ENCODE peak calls at places on chromosomes 5 and 9, in five cellular contexts. I is natural killer cell, T is MCF 10A, O is fibroblast of the aortic adventitia, C is choroid plexus epithelial cell. J is an unnamed sample.

GRCh38 chr9:79193001-79193400 is 378.8 kb upstream of the TLE4 start:
- DNase-seq in I (no peak), T (no peak), O (peak; percentile 63), C (peak; percentile 61), J (no peak)

GRCh38 chr5:1512541-1513291 is 11.0 kb downstream of the LPCAT1 start:
- DNase-seq in I (peak; percentile 9), T (no peak), O (no peak), C (no peak), J (peak; percentile 64)

GRCh38 chr5:139747583-139748504 is 47.8 kb upstream of the PSD2 start:
- DNase-seq in I (peak; percentile 83), T (no peak), O (peak; percentile 38), C (peak; percentile 65), J (no peak)

GRCh38 chr5:95331358-95331757 is 46.5 kb upstream of the MCTP1 start:
- DNase-seq in I (no peak), T (peak; percentile 59), O (no peak), C (no peak), J (no peak)

GRCh38 chr5:154727361-154727760 is 27.8 kb upstream of the LARP1 start:
- DNase-seq in I (no peak), T (no peak), O (no peak), C (no peak), J (no peak)

GRCh38 chr9:121821326-121821725 is 169.9 kb downstream of the DAB2IP start:
- DNase-seq in I (no peak), T (no peak), O (no peak), C (no peak), J (peak; percentile 39)

GRCh38 chr9:123684393-123685149 is 245.4 kb downstream of the DENND1A start:
- DNase-seq in I (no peak), T (no peak), O (no peak), C (no peak), J (no peak)

GRCh38 chr5:165508286-165508685 is 2002.9 kb downstream of the MAT2B start:
- DNase-seq in I (no peak), T (peak; percentile 18), O (no peak), C (no peak), J (no peak)

GRCh38 chr9:34510032-34510431 is 12.8 kb downstream of the ENHO start:
- DNase-seq in I (no peak), T (no peak), O (no peak), C (no peak), J (no peak)

GRCh38 chr5:57664700-57665099 is 182.1 kb upstream of the ACTBL2 start:
- DNase-seq in I (no peak), T (no peak), O (no peak), C (no peak), J (no peak)

GRCh38 chr5:141557681-141558136 is 61.1 kb downstream of the DIAPH1 start:
- DNase-seq in I (peak; percentile 67), T (peak; percentile 99), O (peak; percentile 100), C (peak; percentile 100), J (peak; percentile 84)

GRCh38 chr5:141560141-141560540 is 58.7 kb downstream of the DIAPH1 start:
- DNase-seq in I (no peak), T (peak; percentile 87), O (peak; percentile 37), C (peak; percentile 63), J (no peak)

GRCh38 chr5:141558150-141558549 is 60.6 kb downstream of the DIAPH1 start:
- DNase-seq in I (no peak), T (peak; percentile 61), O (no peak), C (peak; percentile 43), J (no peak)

GRCh38 chr5:141559481-141559880 is 59.3 kb downstream of the DIAPH1 start:
- DNase-seq in I (no peak), T (peak; percentile 97), O (peak; percentile 85), C (peak; percentile 60), J (no peak)

DNA sequence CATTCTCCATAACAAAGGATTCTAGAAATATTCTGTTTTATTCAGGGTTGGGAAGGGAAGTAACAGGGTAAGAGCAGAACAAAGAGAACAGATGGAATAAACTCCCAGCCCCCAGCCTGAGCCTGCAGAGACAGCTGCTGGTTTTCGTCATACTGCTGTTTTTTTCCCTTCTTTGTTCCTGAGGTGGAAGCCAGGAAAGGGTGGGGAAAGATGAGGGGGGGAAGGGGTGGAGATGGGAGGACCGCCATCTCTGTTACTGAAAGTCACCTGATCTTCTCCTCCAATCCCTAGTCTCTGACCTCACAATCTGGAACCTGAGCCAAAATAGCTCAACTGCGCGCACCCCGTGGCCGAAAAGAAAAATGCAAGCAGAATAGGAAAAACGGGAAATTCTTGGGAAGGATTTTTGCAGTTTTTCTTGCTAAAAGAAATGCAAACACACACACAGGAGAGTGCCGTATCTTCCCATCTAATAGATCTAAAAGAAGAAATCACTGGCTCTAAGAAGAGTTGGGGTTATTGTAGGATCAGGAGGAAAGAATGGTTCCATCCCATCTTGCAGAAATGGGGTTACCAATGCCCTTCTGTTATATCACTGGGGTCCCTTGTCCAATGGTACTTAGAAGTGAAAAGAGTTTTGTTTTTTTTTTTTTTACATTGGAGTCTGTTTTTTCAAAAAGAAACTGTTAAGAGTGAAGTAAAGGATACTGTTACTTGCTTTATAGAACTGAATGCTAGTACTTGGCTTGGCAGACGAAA is 57.9 kb downstream of the DIAPH1 start:
- DNase-seq in I (no peak), T (peak; percentile 99), O (peak; percentile 99), C (peak; percentile 99), J (peak; percentile 72)
- TF ChIP-seq CTCF in I (no peak), T (peak; percentile 94), O (peak; percentile 88), C (peak; percentile 93), J (peak; percentile 86)

DNA sequence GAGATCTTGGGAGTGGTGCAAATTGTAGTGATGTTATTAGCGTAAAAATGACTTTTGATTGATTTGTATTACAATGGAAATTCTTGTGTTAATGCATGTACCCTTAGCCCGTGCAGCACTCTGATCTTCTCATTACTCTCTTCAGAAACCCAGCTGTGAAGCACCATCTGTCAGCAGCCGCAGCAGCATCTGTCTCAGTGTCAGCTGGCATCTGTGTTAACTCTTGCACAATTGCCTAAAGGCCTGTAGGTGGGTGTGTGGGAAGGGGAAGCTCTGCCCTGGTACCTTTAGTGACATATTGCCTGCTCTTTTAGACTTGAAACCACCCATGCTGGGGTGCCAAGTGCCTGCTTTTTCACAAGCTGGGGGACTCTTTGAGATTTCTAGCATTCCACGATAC is 101.3 kb downstream of the FBXL7 start:
- DNase-seq in I (no peak), T (no peak), O (no peak), C (peak; percentile 41), J (no peak)
- TF ChIP-seq CTCF in I (no peak), T (no peak), O (no peak), C (no peak), J (no peak)

GRCh38 chr9:95344735-95345134 is 27.2 kb upstream of the FANCC start:
- DNase-seq in I (no peak), T (no peak), O (no peak), C (no peak), J (no peak)

GRCh38 chr9:95343725-95344287 is 26.3 kb upstream of the FANCC start:
- DNase-seq in I (no peak), T (no peak), O (no peak), C (no peak), J (no peak)

GRCh38 chr9:95338243-95338642 is 20.7 kb upstream of the FANCC start:
- DNase-seq in I (no peak), T (no peak), O (no peak), C (no peak), J (no peak)

GRCh38 chr9:95342571-95342970 is 25.1 kb upstream of the FANCC start:
- DNase-seq in I (no peak), T (no peak), O (no peak), C (no peak), J (no peak)

GRCh38 chr9:95341262-95342011 is 23.9 kb upstream of the FANCC start:
- DNase-seq in I (no peak), T (peak; percentile 31), O (peak; percentile 49), C (peak; percentile 58), J (no peak)
- TF ChIP-seq CTCF in I (no peak), T (no peak), O (peak; percentile 48), C (peak; percentile 65), J (no peak)

GRCh38 chr9:134930404-134930803 is 12.7 kb upstream of the FCN1 start:
- DNase-seq in I (no peak), T (no peak), O (no peak), C (no peak), J (no peak)

GRCh38 chr9:134929560-134930158 is 11.9 kb upstream of the FCN1 start:
- DNase-seq in I (no peak), T (no peak), O (no peak), C (no peak), J (no peak)

GRCh38 chr9:134932656-134933055 is 14.9 kb upstream of the FCN1 start:
- DNase-seq in I (no peak), T (no peak), O (no peak), C (no peak), J (no peak)

GRCh38 chr9:134932171-134932570 is 14.5 kb upstream of the FCN1 start:
- DNase-seq in I (no peak), T (no peak), O (no peak), C (no peak), J (no peak)

GRCh38 chr9:134928796-134929559 is 11.3 kb upstream of the FCN1 start:
- DNase-seq in I (no peak), T (no peak), O (no peak), C (no peak), J (no peak)
- TF ChIP-seq CTCF in I (no peak), T (no peak), O (no peak), C (no peak), J (no peak)

GRCh38 chr5:69042500-69042899 is 51.3 kb upstream of the SLC30A5 start:
- DNase-seq in I (no peak), T (no peak), O (no peak), C (no peak), J (no peak)
- TF ChIP-seq CTCF in I (no peak), T (no peak), O (no peak), C (no peak), J (no peak)

DNA sequence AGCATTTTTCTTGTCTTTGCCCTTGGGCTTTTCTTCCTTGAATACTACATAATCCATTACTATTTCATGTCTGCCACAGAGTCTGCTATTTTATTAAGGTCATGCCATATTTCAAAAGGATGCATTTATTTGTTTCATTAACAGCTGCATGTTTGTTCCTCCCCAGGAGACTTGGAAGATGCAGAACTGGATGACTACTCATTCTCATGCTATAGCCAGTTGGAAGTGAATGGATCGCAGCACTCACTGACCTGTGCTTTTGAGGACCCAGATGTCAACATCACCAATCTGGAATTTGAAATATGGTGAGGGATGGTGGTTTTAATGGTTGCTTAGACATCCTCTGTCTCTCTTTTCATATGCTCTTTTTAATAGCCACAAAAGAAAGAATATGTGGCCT is 4.0 kb downstream of the IL7R start:
- DNase-seq in I (no peak), T (no peak), O (no peak), C (peak; percentile 31), J (no peak)
- TF ChIP-seq CTCF in I (no peak), T (no peak), O (no peak), C (no peak), J (no peak)

J was measured in type B pancreatic cell.